ENCODE peak calls at places on chromosomes 13 and 19, in six cellular contexts. M, O, R, P, L and E are unnamed samples.

GRCh38 chr19:29817316-29817715 is 5.5 kb downstream of the CCNE1 start:
- DNase-seq in O (no peak), M (no peak), L (no peak), P (no peak), R (no peak), E (no peak)

GRCh38 chr19:23547816-23548430 is 139.1 kb downstream of the ZNF675 start:
- DNase-seq in M (no peak), O (no peak), P (no peak), L (no peak), R (no peak), E (no peak)

GRCh38 chr19:40623403-40624239 is 22.5 kb downstream of the LTBP4 start:
- DNase-seq in R (no peak), L (peak; percentile 77), M (no peak), P (no peak), O (no peak), E (no peak)

GRCh38 chr13:93265800-93266199 is 39.2 kb downstream of the GPC6 start:
- DNase-seq in O (no peak), M (no peak), P (no peak), R (no peak), L (no peak), E (no peak)

GRCh38 chr13:105634059-105634458 is 901.4 kb downstream of the EFNB2 start:
- DNase-seq in M (no peak), P (no peak), L (no peak), O (no peak), R (no peak), E (no peak)

GRCh38 chr19:36051236-36051635 is 2.8 kb downstream of the THAP8 start:
- DNase-seq in L (peak; percentile 40), M (no peak), P (no peak), R (no peak), O (no peak), E (no peak)

GRCh38 chr19:13579388-13580060 is 73.2 kb upstream of the CACNA1A start:
- DNase-seq in M (no peak), R (no peak), O (no peak), P (no peak), L (no peak), E (no peak)

GRCh38 chr19:14550201-14550754 is 20.9 kb downstream of the TECR start:
- DNase-seq in R (no peak), L (no peak), O (peak; percentile 84), M (no peak), P (no peak), E (no peak)

GRCh38 chr13:50691682-50692263 is 151.7 kb downstream of the DLEU7 start:
- DNase-seq in L (no peak), P (no peak), M (no peak), O (no peak), R (no peak), E (no peak)

GRCh38 chr19:9757544-9758501 is 10.7 kb downstream of the ZNF846 start:
- DNase-seq in M (no peak), L (no peak), O (no peak), P (no peak), R (no peak), E (no peak)
- H3K9me3 ChIP-seq in M (peaks cover 45% of the 10 kb centered on the region), L (peaks cover 9% of the 10 kb centered on the region), O (peaks cover 62% of the 10 kb centered on the region), P (peaks cover 18% of the 10 kb centered on the region), R (peaks cover 62% of the 10 kb centered on the region), E (peaks cover 22% of the 10 kb centered on the region)

GRCh38 chr19:1252221-1252817 is 3.9 kb downstream of the MIDN start:
- DNase-seq in M (peak; percentile 95), O (peak; percentile 85), L (peak; percentile 64), R (peak; percentile 85), P (peak; percentile 91), E (peak; percentile 58)

GRCh38 chr19:1253514-1254080 is 5.2 kb downstream of the MIDN start:
- DNase-seq in P (no peak), L (no peak), M (no peak), O (no peak), R (no peak), E (no peak)

GRCh38 chr19:1251503-1252220 is 3.3 kb downstream of the MIDN start:
- DNase-seq in P (no peak), M (peak; percentile 80), L (peak; percentile 71), R (no peak), O (no peak), E (peak; percentile 77)

GRCh38 chr19:1254081-1254527 is 5.7 kb downstream of the MIDN start:
- DNase-seq in L (no peak), R (no peak), O (no peak), P (no peak), M (peak; percentile 67), E (no peak)

DNA sequence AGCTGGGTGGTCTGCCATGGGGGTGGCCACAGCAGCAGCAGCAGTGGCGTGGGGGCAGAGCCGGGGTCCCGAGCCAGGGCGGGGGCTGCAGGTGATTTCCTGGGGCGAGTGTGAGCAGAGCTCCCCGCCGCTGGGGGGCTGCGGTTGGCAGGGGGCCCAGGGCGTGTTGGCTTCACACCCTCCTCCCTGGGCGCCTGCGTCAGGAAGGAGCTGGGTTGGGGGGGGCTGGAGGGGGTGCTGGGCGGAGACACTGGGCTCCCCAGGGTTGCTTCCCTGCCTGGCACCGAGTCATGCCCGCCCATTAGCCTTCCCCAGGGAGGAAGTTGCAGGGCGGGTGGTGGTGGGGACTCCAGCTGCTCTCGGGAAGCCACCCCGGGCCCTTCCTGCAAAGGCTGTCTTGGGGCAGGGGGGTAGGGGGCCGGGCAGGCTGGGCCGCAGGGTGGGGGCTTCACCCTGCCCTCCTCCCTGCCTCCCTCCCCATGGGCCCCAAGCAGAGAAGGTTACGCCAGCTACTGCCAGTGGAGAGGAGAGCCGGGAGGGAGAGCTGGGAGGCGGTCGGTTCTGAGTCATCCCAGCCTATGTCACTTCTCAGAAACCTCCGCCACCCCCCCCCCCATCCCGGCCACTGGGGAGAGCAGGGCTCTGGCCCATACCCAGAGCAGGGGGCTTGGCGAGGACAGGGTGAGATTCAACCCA is 4.6 kb downstream of the MIDN start:
- DNase-seq in P (peak; percentile 94), R (peak; percentile 87), L (peak; percentile 76), O (peak; percentile 88), M (peak; percentile 91), E (peak; percentile 66)
- TF ChIP-seq CTCF in P (no peak), R (peak; percentile 54), L (peak; percentile 42), O (no peak), M (no peak), E (no peak)

DNA sequence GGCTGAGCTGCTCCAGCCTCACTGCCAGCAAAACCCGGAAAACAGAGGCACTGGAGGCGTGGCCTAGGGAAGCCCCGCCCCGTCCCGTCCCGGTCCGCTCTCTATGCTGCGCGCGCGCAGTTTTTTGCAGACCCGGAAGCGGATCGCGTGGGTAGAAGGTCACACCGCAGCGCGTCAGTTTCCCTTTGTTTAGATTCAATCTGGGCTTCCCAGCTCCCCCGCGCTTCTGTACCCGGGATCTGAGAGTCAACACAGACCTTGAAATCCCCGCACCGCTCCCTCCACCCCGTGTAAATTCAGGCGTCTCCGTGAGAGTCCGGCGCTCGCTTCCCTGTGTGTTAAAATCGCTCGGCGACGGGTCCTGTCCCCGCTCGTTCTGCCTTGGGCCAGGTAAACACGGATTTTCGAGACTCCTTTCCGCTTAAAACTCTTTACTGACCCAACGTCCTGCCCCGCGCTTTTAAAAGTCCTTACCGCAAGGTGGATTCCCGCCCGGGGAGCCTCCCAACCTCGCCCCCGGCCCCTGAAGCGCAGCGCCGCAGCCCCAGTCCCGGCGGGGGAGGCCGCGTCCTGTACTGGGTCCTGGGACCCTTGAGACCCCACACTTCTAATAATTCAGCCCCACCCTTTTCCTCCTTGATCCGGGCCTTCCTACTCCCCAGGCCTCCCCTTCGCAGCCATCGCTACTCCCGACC is at the start of gene ZNF610:
- DNase-seq in M (peak; percentile 89), L (peak; percentile 70), P (peak; percentile 92), O (peak; percentile 68), R (peak; percentile 81), E (peak; percentile 77)
- H3K9me3 ChIP-seq in M (peaks cover 36% of the 10 kb centered on the region), L (peaks cover 18% of the 10 kb centered on the region), P (peaks cover 14% of the 10 kb centered on the region), O (peaks cover 26% of the 10 kb centered on the region), R (peaks cover 12% of the 10 kb centered on the region), E (peaks cover 28% of the 10 kb centered on the region)

GRCh38 chr19:48897181-48897580 is 1.4 kb downstream of the TULP2 start:
- DNase-seq in M (no peak), L (no peak), O (no peak), P (no peak), R (no peak), E (no peak)

GRCh38 chr19:48900477-48901452 is 653 bp downstream of the NUCB1 start:
- DNase-seq in M (no peak), L (peak; percentile 63), O (no peak), R (no peak), P (no peak), E (peak; percentile 58)

GRCh38 chr19:48896191-48896720 is 2.3 kb downstream of the TULP2 start:
- DNase-seq in L (peak; percentile 39), R (peak; percentile 71), P (peak; percentile 68), O (peak; percentile 60), M (peak; percentile 64), E (peak; percentile 56)

GRCh38 chr19:48895226-48895625 is 3.3 kb downstream of the TULP2 start:
- DNase-seq in L (no peak), P (no peak), R (no peak), M (no peak), O (no peak), E (no peak)

DNA sequence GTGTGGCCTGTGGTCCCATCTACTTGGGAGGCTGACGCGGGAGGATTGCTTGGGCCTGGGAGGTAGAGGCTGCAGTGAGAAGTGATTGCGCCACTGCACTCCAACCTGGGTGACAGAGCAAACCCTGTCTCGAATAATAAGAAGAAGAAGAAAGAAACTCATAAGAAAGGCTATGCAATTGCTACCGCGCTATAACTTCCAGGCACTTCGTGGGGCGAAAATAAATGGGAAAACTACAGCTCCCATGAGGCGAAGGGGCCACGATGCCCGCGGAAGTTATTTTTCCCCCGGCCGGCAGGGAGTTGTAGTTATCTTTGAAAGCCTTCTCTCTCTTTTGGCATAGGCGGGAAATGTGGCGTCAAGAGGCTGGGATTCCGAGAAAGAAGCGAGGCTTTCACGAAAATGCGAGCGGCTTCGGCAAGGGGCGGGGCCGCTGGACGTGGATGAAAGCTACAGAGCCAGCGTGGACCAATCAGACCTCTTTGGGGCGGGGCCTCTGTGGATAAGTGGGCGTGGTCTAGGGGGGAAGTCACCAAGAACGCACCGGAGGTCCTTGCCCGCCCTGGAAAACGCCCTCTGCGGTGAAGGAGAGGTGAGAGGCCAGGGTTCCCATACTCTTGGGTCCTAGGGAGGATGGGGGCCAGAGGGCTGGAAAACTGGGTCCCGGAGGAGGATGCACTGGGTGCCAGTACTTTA is at the start of gene NUCB1:
- DNase-seq in P (peak; percentile 100), R (peak; percentile 100), L (peak; percentile 98), O (peak; percentile 99), M (peak; percentile 100), E (peak; percentile 98)
- TF ChIP-seq CTCF in P (no peak), R (peak; percentile 58), L (peak; percentile 47), O (peak; percentile 34), M (peak; percentile 18), E (no peak)

DNA sequence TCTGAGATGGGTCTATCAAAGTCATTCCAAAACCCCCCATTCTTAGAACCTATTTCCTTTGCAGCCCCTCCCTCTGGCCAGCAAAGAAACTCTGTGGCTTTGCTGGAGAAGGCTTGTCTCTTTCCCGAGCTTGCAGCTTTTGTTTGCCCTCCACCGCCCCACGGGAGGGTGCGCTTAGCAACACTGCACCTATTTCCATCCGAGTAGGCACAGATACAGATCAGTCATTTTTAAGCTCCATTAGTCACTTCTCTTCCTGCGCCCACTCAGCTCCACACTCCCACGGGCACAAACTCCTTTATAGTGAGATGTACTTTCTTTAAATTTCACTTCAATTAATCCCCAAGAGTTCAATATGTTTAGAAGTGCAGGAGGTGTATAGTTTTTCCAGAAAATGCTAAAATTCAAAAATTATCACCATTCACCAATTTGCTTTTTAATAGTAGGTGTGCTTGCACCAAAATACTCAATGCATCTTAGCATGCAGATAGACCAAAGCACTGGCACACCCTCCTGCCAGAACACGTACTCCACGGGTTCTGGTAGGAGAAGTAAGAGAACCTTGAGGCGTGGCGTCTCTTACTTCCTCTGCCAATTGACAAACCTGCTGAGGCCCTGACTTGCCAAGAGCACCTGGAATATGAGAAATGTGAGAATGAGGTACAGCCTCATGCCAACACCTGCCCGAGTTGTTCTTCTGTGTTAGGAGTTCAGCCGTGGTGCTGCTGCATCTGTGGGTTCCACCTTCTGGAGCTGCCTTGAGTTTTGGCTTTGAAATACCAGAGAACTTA is 183.7 kb downstream of the TEX29 start:
- DNase-seq in M (no peak), R (no peak), P (no peak), O (peak; percentile 12), L (no peak), E (no peak)
- H3K9me3 ChIP-seq in M (no peaks in the 10 kb centered on the region), R (no peaks in the 10 kb centered on the region), P (no peaks in the 10 kb centered on the region), O (no peaks in the 10 kb centered on the region), L (no peaks in the 10 kb centered on the region), E (no peaks in the 10 kb centered on the region)